ENCODE peak calls at places on chromosomes 4 and X, in six cellular contexts. G is HepG2, B is gastrocnemius medialis, Y is A549, Q is heart left ventricle, T is tibial nerve. A is an unnamed sample. For H3K4me1, the result is how much of the 10 kb centered on the place peaks cover.

GRCh38 chrX:12149670-12150407 is 11.6 kb downstream of the FRMPD4 start:
- DNase-seq in G (no peak), B (no peak), Y (no peak), Q (no peak), T (no peak), A (no peak)

GRCh38 chr4:40309250-40309774 is 25.8 kb upstream of the CHRNA9 start:
- DNase-seq in G (peak), B (peak), Y (peak), Q (peak), T (peak), A (peak)

GRCh38 chrX:69038826-69039225 is 126.4 kb downstream of the PJA1 start:
- DNase-seq in G (no peak), B (no peak), Y (no peak), Q (no peak), T (no peak), A (no peak)

GRCh38 chrX:41384041-41384705 is 50.2 kb downstream of the DDX3X start:
- DNase-seq in G (no peak), B (peak), Y (no peak), Q (peak), T (peak), A (peak)

GRCh38 chrX:33339219-33339618 is 127.9 kb upstream of the DMD start:
- DNase-seq in G (no peak), B (no peak), Y (no peak), Q (no peak), T (no peak), A (no peak)

GRCh38 chrX:102727761-102728160 is 7.2 kb downstream of the GPRASP3 start:
- DNase-seq in G (no peak), B (no peak), Y (no peak), Q (no peak), T (no peak), A (no peak)

GRCh38 chr4:76894537-76894936 is 3.4 kb downstream of the SOWAHB start:
- DNase-seq in G (no peak), B (no peak), Y (no peak), Q (no peak), T (no peak), A (no peak)

GRCh38 chrX:110268395-110268794 is 49.5 kb downstream of the AMMECR1 start:
- DNase-seq in G (no peak), B (no peak), Y (no peak), Q (no peak), T (no peak), A (no peak)

GRCh38 chr4:127870688-127871087 is 10.0 kb upstream of the PLK4 start:
- DNase-seq in G (no peak), B (no peak), Y (no peak), Q (no peak), T (no peak), A (no peak)

GRCh38 chrX:155070975-155071693 is at the start of the genes BRCC3, CMC4 and MTCP1:
- DNase-seq in G (peak), B (peak), Y (peak), Q (peak), T (peak), A (peak)

GRCh38 chrX:106611323-106611681 is 476 bp upstream of the RADX start:
- DNase-seq in G (no peak), B (no peak), Y (no peak), Q (no peak), T (no peak), A (no peak)

GRCh38 chrX:25432396-25432795 is 416.6 kb upstream of the ARX start:
- DNase-seq in G (no peak), B (no peak), Y (no peak), Q (no peak), T (no peak), A (no peak)

GRCh38 chr4:180840142-180840541 is 1403.1 kb upstream of the TENM3 start:
- DNase-seq in G (no peak), B (no peak), Y (no peak), Q (no peak), T (no peak), A (no peak)

GRCh38 chr4:58274553-58274952 is 1164.4 kb upstream of the IGFBP7 start:
- DNase-seq in G (no peak), B (no peak), Y (no peak), Q (no peak), T (no peak), A (no peak)

GRCh38 chr4:159725571-159725970 is 622.7 kb downstream of the RAPGEF2 start:
- DNase-seq in G (no peak), B (no peak), Y (no peak), Q (no peak), T (no peak), A (no peak)

GRCh38 chr4:186685744-186686143 is 37.9 kb downstream of the FAT1 start:
- DNase-seq in G (peak), B (no peak), Y (peak), Q (no peak), T (no peak), A (no peak)

GRCh38 chr4:166493828-166494432 is 620.9 kb downstream of the TLL1 start:
- DNase-seq in G (no peak), B (no peak), Y (no peak), Q (no peak), T (no peak), A (no peak)

GRCh38 chr4:655735-656151 is 18.3 kb downstream of the ATP5ME start:
- DNase-seq in G (no peak), B (no peak), Y (no peak), Q (peak), T (no peak), A (peak)

GRCh38 chr4:77927991-77928925 is 65.6 kb downstream of the MRPL1 start:
- DNase-seq in G (peak), B (no peak), Y (no peak), Q (no peak), T (no peak), A (no peak)

GRCh38 chr4:129968366-129968765 is 872.4 kb downstream of the C4orf33 start:
- DNase-seq in G (no peak), B (no peak), Y (no peak), Q (no peak), T (no peak), A (no peak)

GRCh38 chrX:56233682-56234081 is 1.5 kb downstream of the KLF8 start:
- DNase-seq in G (no peak), B (peak), Y (no peak), Q (peak), T (peak), A (peak)

GRCh38 chrX:73561791-73562190 is 1.2 kb upstream of the CHIC1 start:
- DNase-seq in G (no peak), B (no peak), Y (no peak), Q (no peak), T (no peak), A (no peak)

GRCh38 chr4:149911995-149912394 is 96.4 kb upstream of the IQCM start:
- DNase-seq in G (no peak), B (no peak), Y (no peak), Q (no peak), T (no peak), A (no peak)

DNA sequence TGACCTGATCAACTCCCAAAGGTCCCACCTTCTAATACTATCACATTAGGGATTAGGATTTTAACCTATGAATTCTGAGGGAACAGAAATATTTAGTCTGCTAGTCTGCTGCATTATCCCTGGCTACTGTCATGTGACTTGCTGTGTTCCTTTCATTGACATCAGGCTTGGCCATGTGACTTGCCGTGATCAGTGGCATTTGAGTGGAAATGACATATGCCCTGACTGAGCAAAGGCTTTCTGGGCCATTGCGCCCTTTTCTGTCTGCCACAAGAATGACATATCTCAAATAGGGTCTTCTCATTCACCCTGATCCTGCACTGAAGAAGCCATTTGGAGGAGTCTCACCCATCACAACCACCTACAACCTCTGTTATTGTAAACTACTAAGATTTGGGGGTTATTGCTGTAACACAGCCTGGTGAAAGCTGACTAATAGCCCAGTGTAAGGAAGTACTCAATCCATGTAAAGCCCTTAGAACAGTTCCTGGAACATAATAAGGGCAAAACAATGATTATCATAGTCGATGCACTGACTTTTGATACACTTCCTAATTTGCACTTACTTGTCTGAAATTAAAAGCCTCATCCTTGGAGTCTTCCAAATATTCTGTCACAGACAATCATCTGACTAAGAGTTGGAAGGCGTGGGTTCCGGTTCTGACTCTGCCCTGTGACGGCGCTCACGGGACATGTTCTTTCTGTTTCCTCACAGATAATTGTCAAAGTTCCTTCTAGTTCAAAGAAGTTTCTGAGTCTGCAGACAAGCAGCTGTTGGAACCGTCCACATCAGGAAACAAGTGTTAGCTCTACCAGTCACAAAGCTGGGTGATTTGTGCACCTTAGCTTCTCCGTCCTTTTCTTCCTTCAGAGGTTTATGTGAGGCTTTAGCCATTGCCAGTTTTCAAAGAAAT is 33.2 kb upstream of the RASGEF1B start:
- DNase-seq in G (no peak), B (peak), Y (no peak), Q (peak), T (peak), A (peak)
- TF ChIP-seq POLR2A in G (no peak), B (no peak), Y (no peak), Q (no peak), T (no peak), A (no peak)

DNA sequence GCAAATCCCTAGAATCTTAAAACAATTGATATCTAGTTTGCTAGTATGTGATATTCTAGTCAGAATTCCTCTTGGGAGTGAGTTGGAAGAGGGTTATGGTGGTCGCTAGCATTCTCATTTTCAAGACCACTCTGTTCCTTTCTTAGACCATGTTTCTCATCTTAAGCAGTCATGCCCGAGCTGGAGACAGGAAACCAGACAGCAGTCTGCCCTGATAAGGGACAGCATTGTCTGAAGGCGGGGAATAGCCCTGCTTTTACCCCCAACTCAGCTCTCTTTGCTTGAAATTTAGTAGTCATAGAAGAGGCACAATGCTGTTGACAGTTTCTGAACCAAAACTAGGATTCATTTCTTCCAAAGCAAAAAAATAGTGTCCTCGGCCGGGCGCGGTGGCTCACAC is 5.2 kb downstream of the KLF3 start:
- DNase-seq in G (no peak), B (no peak), Y (no peak), Q (no peak), T (no peak), A (no peak)
- H3K4me1 ChIP-seq in G (half or more), B (half or more), Y (half or more), Q (half or more), T (half or more), A (half or more)

GRCh38 chr4:3471886-3472285 is 8.8 kb downstream of the DOK7 start:
- DNase-seq in G (no peak), B (no peak), Y (no peak), Q (no peak), T (no peak), A (no peak)

GRCh38 chr4:3471098-3471760 is 8.1 kb downstream of the DOK7 start:
- DNase-seq in G (no peak), B (no peak), Y (no peak), Q (no peak), T (no peak), A (no peak)

GRCh38 chr4:3473943-3474335 is 10.8 kb downstream of the DOK7 start:
- DNase-seq in G (no peak), B (no peak), Y (no peak), Q (no peak), T (no peak), A (no peak)

GRCh38 chr4:3473251-3473942 is 10.3 kb downstream of the DOK7 start:
- DNase-seq in G (no peak), B (no peak), Y (no peak), Q (peak), T (no peak), A (no peak)

DNA sequence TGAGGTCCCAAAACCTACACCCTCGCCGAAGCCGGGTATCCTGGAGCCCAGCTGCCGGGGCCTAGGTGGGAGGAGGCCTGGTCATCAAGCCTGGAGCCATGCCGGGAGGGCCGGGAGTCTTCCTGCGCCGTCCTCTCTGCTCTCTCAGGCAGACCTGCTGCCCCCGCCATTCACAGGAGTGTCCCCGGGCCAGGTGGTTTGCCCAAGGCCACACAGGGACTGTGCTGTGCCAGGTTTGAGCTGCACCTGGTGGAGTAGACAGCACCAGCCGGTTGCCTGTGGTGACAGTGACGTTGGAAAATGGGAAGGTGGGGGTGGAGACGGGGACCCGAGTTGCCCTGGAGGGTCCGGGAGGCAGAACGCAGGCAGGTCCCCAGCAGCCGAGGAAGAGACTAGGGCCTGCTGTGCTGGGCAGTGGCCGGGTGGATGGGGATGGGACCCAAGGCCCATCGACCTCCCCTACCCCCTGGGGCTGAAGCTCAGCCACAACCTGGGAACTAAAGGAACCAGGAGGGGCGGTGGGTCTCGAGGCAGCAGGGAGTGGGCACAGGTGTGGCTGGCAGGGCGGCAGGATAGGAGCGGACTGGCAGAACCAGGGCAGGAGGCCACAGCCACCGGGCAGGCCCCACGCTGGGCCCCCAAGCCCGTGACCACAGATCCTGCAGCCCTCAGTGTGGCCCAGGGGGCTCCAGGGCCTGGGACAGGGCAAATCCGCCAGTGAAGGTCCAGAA is 9.5 kb downstream of the DOK7 start:
- DNase-seq in G (no peak), B (no peak), Y (no peak), Q (peak), T (no peak), A (no peak)
- TF ChIP-seq POLR2A in G (no peak), B (no peak), Y (no peak), Q (no peak), T (no peak), A (no peak)

DNA sequence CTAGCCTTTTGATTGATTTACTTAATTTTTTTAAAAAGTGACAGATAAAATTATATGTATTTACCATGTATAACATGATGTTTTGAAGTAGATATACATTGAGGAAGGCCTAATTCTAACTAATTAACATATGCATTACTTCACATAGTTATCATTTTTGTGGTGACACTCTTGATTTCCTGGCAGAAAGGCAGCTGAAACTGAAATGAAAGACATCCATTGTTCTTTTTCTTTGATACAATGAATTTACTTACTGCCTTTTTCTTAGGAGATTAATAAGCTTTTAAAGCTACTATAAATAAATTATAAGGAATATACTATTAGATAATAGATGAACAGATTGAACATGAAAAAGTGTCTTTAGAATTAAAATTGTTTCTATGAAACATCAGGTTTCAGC is 26.7 kb downstream of the ANKRD50 start:
- DNase-seq in G (no peak), B (no peak), Y (no peak), Q (no peak), T (no peak), A (no peak)
- H3K4me1 ChIP-seq in G (under half), B (under half), Y (under half), Q (under half), T (under half), A (under half)

GRCh38 chr4:54063224-54063623 is 1.2 kb downstream of the CHIC2 start:
- DNase-seq in G (peak), B (no peak), Y (no peak), Q (no peak), T (no peak), A (no peak)

GRCh38 chr4:54063737-54064316 is 578 bp downstream of the CHIC2 start:
- DNase-seq in G (peak), B (no peak), Y (peak), Q (peak), T (peak), A (peak)

GRCh38 chr4:54066088-54066415 is 1.6 kb upstream of the CHIC2 start:
- DNase-seq in G (no peak), B (no peak), Y (no peak), Q (no peak), T (no peak), A (no peak)

GRCh38 chr4:54065282-54066087 is 1.1 kb upstream of the CHIC2 start:
- DNase-seq in G (no peak), B (no peak), Y (no peak), Q (peak), T (no peak), A (no peak)

DNA sequence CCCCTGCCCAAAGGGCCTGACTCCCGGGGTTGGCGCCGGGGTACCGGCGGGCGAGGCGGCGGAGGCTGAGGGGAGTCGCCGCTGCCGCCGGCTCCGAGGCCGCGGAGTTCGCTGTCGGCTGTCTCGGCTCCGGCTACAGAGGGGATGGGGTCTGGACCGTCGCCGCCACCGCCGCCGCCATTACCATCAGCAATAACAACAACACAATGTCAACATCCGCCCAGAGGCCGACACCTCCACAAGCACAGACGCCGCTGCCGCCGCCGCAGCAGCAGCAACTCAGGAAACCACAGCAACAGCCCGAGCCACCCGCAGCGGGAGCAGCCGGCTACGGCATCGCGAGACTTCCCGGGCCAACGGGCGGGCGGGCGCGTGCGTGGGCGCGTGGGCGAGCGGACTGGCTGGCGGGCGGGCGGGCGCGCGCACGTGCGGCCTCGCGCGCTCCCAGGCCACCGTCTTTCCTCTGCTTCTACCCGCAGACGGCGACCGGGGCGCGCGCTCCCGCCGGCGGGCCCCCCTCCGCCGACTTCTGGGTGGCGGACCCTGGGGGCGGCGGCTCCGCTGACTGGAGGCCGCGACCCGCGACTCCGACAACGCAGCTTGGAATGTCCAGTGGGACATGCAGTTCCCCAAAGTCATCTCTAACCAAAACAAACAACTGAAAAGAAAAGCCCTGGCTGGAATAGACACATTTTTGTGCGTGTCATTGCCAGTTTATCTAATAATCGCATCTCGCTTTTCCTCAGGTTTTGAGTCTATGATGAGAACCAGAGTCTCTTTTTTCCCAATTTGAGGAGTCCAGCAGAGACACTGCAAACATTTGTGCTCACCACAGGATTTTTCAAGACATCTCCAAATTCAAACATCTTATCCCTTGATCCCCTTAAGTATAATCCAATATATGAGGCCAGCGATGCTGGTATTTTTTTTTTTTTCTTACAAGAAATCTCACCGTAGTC is at the start of gene CHIC2:
- DNase-seq in G (peak), B (peak), Y (peak), Q (peak), T (peak), A (peak)
- TF ChIP-seq POLR2A in G (peak), B (peak), Y (peak), Q (peak), T (peak), A (peak)

DNA sequence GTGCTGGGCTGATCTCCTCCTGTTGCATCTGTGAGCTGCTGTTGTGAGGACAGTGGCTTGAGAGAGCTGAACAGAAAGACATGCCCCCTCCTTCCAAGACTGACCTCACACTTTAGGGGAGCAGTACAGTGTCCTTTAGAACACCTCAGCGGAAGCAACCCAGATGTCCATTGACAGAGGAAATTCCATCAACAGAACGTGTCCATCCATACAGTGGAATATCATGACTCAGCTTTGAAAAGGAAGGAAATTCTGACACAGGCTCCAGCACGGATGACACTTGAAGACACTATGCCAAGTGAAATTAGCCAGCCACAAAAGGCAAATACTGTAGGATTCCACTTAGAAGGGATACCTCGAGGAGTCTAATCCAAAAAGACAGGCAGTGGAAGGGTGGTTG is 103.5 kb downstream of the GPR143 start:
- DNase-seq in G (no peak), B (no peak), Y (no peak), Q (no peak), T (no peak), A (no peak)
- H3K4me1 ChIP-seq in G (under half), B (under half), Y (under half), Q (under half), T (under half), A (under half)